ENCODE peak calls at places on chromosome 1, in eight cellular contexts. One of them, this sample, is unnamed.

GRCh38 chr1:91478693-91479234 is 21.9 kb upstream of the CDC7 start:
- DNase-seq in GM03348: no peak
- DNase-seq in NCI-H345: no peak
- DNase-seq in activated naive CD8-positive, alpha-beta T cell treated with anti-CD3 and anti-CD28 coated beads for 36 hours: no peak
- DNase-seq in activated naive CD4-positive, alpha-beta T cell: no peak
- DNase-seq in C1 segment of cervical spinal cord: no peak
- DNase-seq in right cardiac atrium: no peak
- DNase-seq in activated T-cell treated with anti-CD3 and anti-CD28 coated beads, Interleukin-2, amount 50 U/mL, for 48 hours: no peak
- DNase-seq in this sample: no peak

GRCh38 chr1:110345480-110345879 is 6.3 kb downstream of the RBM15 start:
- DNase-seq in right cardiac atrium: no peak
- DNase-seq in C1 segment of cervical spinal cord: no peak
- DNase-seq in GM03348: no peak
- DNase-seq in activated naive CD4-positive, alpha-beta T cell: no peak
- DNase-seq in NCI-H345: no peak
- DNase-seq in activated T-cell treated with anti-CD3 and anti-CD28 coated beads, Interleukin-2, amount 50 U/mL, for 48 hours: no peak
- DNase-seq in activated naive CD8-positive, alpha-beta T cell treated with anti-CD3 and anti-CD28 coated beads for 36 hours: no peak
- DNase-seq in this sample: no peak

GRCh38 chr1:170414989-170415733 is 116.8 kb upstream of the GORAB start:
- DNase-seq in activated T-cell treated with anti-CD3 and anti-CD28 coated beads, Interleukin-2, amount 50 U/mL, for 48 hours: no peak
- DNase-seq in right cardiac atrium: no peak
- DNase-seq in C1 segment of cervical spinal cord: no peak
- DNase-seq in activated naive CD4-positive, alpha-beta T cell: no peak
- DNase-seq in activated naive CD8-positive, alpha-beta T cell treated with anti-CD3 and anti-CD28 coated beads for 36 hours: no peak
- DNase-seq in GM03348: peak
- DNase-seq in NCI-H345: no peak
- DNase-seq in this sample: no peak

GRCh38 chr1:245822997-245823396 is 668.2 kb downstream of the KIF26B start:
- DNase-seq in C1 segment of cervical spinal cord: no peak
- DNase-seq in activated naive CD8-positive, alpha-beta T cell treated with anti-CD3 and anti-CD28 coated beads for 36 hours: no peak
- DNase-seq in NCI-H345: no peak
- DNase-seq in GM03348: peak
- DNase-seq in activated naive CD4-positive, alpha-beta T cell: no peak
- DNase-seq in activated T-cell treated with anti-CD3 and anti-CD28 coated beads, Interleukin-2, amount 50 U/mL, for 48 hours: no peak
- DNase-seq in right cardiac atrium: no peak
- DNase-seq in this sample: no peak

GRCh38 chr1:24155011-24155782 is 12.3 kb upstream of the IL22RA1 start:
- DNase-seq in activated T-cell treated with anti-CD3 and anti-CD28 coated beads, Interleukin-2, amount 50 U/mL, for 48 hours: no peak
- DNase-seq in activated naive CD8-positive, alpha-beta T cell treated with anti-CD3 and anti-CD28 coated beads for 36 hours: no peak
- DNase-seq in C1 segment of cervical spinal cord: no peak
- DNase-seq in right cardiac atrium: no peak
- DNase-seq in NCI-H345: peak
- DNase-seq in activated naive CD4-positive, alpha-beta T cell: no peak
- DNase-seq in GM03348: no peak
- DNase-seq in this sample: peak

GRCh38 chr1:37244815-37245214 is 210.5 kb upstream of the GRIK3 start:
- DNase-seq in activated T-cell treated with anti-CD3 and anti-CD28 coated beads, Interleukin-2, amount 50 U/mL, for 48 hours: no peak
- DNase-seq in right cardiac atrium: no peak
- DNase-seq in activated naive CD4-positive, alpha-beta T cell: no peak
- DNase-seq in C1 segment of cervical spinal cord: no peak
- DNase-seq in activated naive CD8-positive, alpha-beta T cell treated with anti-CD3 and anti-CD28 coated beads for 36 hours: no peak
- DNase-seq in GM03348: no peak
- DNase-seq in NCI-H345: no peak
- DNase-seq in this sample: no peak

GRCh38 chr1:215156232-215156631 is 73.7 kb downstream of the KCNK2 start:
- DNase-seq in right cardiac atrium: no peak
- DNase-seq in activated T-cell treated with anti-CD3 and anti-CD28 coated beads, Interleukin-2, amount 50 U/mL, for 48 hours: no peak
- DNase-seq in C1 segment of cervical spinal cord: no peak
- DNase-seq in activated naive CD4-positive, alpha-beta T cell: no peak
- DNase-seq in activated naive CD8-positive, alpha-beta T cell treated with anti-CD3 and anti-CD28 coated beads for 36 hours: no peak
- DNase-seq in GM03348: peak
- DNase-seq in NCI-H345: no peak
- DNase-seq in this sample: no peak

GRCh38 chr1:186093437-186093836 is 281.6 kb downstream of the TPR start:
- DNase-seq in activated T-cell treated with anti-CD3 and anti-CD28 coated beads, Interleukin-2, amount 50 U/mL, for 48 hours: no peak
- DNase-seq in activated naive CD4-positive, alpha-beta T cell: no peak
- DNase-seq in NCI-H345: no peak
- DNase-seq in right cardiac atrium: no peak
- DNase-seq in C1 segment of cervical spinal cord: no peak
- DNase-seq in GM03348: peak
- DNase-seq in activated naive CD8-positive, alpha-beta T cell treated with anti-CD3 and anti-CD28 coated beads for 36 hours: no peak
- DNase-seq in this sample: no peak

GRCh38 chr1:30950700-30951099 is 42.1 kb upstream of the SDC3 start:
- DNase-seq in C1 segment of cervical spinal cord: no peak
- DNase-seq in activated naive CD8-positive, alpha-beta T cell treated with anti-CD3 and anti-CD28 coated beads for 36 hours: no peak
- DNase-seq in activated naive CD4-positive, alpha-beta T cell: no peak
- DNase-seq in activated T-cell treated with anti-CD3 and anti-CD28 coated beads, Interleukin-2, amount 50 U/mL, for 48 hours: no peak
- DNase-seq in GM03348: no peak
- DNase-seq in right cardiac atrium: no peak
- DNase-seq in NCI-H345: no peak
- DNase-seq in this sample: no peak

GRCh38 chr1:24491577-24492360 is 10.9 kb upstream of the RCAN3 start:
- DNase-seq in activated T-cell treated with anti-CD3 and anti-CD28 coated beads, Interleukin-2, amount 50 U/mL, for 48 hours: no peak
- DNase-seq in activated naive CD8-positive, alpha-beta T cell treated with anti-CD3 and anti-CD28 coated beads for 36 hours: no peak
- DNase-seq in GM03348: peak
- DNase-seq in C1 segment of cervical spinal cord: no peak
- DNase-seq in NCI-H345: no peak
- DNase-seq in right cardiac atrium: no peak
- DNase-seq in activated naive CD4-positive, alpha-beta T cell: no peak
- DNase-seq in this sample: no peak

GRCh38 chr1:225580180-225581099 is 72.5 kb downstream of the ENAH start:
- DNase-seq in right cardiac atrium: no peak
- DNase-seq in activated naive CD8-positive, alpha-beta T cell treated with anti-CD3 and anti-CD28 coated beads for 36 hours: no peak
- DNase-seq in GM03348: no peak
- DNase-seq in activated T-cell treated with anti-CD3 and anti-CD28 coated beads, Interleukin-2, amount 50 U/mL, for 48 hours: no peak
- DNase-seq in C1 segment of cervical spinal cord: no peak
- DNase-seq in activated naive CD4-positive, alpha-beta T cell: no peak
- DNase-seq in NCI-H345: no peak
- DNase-seq in this sample: peak

GRCh38 chr1:108746382-108747127 is at the start of gene STXBP3:
- DNase-seq in C1 segment of cervical spinal cord: peak
- DNase-seq in GM03348: peak
- DNase-seq in right cardiac atrium: peak
- DNase-seq in NCI-H345: peak
- DNase-seq in activated naive CD4-positive, alpha-beta T cell: peak
- DNase-seq in activated T-cell treated with anti-CD3 and anti-CD28 coated beads, Interleukin-2, amount 50 U/mL, for 48 hours: peak
- DNase-seq in activated naive CD8-positive, alpha-beta T cell treated with anti-CD3 and anti-CD28 coated beads for 36 hours: peak
- DNase-seq in this sample: peak

GRCh38 chr1:100597069-100597741 is 59.3 kb downstream of the GPR88 start:
- DNase-seq in activated T-cell treated with anti-CD3 and anti-CD28 coated beads, Interleukin-2, amount 50 U/mL, for 48 hours: no peak
- DNase-seq in GM03348: peak
- DNase-seq in activated naive CD4-positive, alpha-beta T cell: no peak
- DNase-seq in right cardiac atrium: no peak
- DNase-seq in NCI-H345: no peak
- DNase-seq in C1 segment of cervical spinal cord: no peak
- DNase-seq in activated naive CD8-positive, alpha-beta T cell treated with anti-CD3 and anti-CD28 coated beads for 36 hours: no peak
- DNase-seq in this sample: no peak

GRCh38 chr1:11749203-11749689 is 12.7 kb upstream of the C1orf167 start:
- DNase-seq in right cardiac atrium: peak
- DNase-seq in GM03348: peak
- DNase-seq in activated T-cell treated with anti-CD3 and anti-CD28 coated beads, Interleukin-2, amount 50 U/mL, for 48 hours: peak
- DNase-seq in activated naive CD4-positive, alpha-beta T cell: peak
- DNase-seq in C1 segment of cervical spinal cord: no peak
- DNase-seq in NCI-H345: no peak
- DNase-seq in activated naive CD8-positive, alpha-beta T cell treated with anti-CD3 and anti-CD28 coated beads for 36 hours: peak
- DNase-seq in this sample: no peak

GRCh38 chr1:147892216-147892615 is 10.4 kb upstream of the GJA8 start:
- DNase-seq in NCI-H345: peak
- DNase-seq in GM03348: no peak
- DNase-seq in activated naive CD8-positive, alpha-beta T cell treated with anti-CD3 and anti-CD28 coated beads for 36 hours: peak
- DNase-seq in C1 segment of cervical spinal cord: no peak
- DNase-seq in right cardiac atrium: peak
- DNase-seq in activated T-cell treated with anti-CD3 and anti-CD28 coated beads, Interleukin-2, amount 50 U/mL, for 48 hours: no peak
- DNase-seq in activated naive CD4-positive, alpha-beta T cell: no peak
- DNase-seq in this sample: no peak

GRCh38 chr1:205963352-205963751 is 20.1 kb upstream of the SLC26A9 start:
- DNase-seq in right cardiac atrium: no peak
- DNase-seq in activated naive CD8-positive, alpha-beta T cell treated with anti-CD3 and anti-CD28 coated beads for 36 hours: no peak
- DNase-seq in C1 segment of cervical spinal cord: no peak
- DNase-seq in activated T-cell treated with anti-CD3 and anti-CD28 coated beads, Interleukin-2, amount 50 U/mL, for 48 hours: no peak
- DNase-seq in GM03348: peak
- DNase-seq in activated naive CD4-positive, alpha-beta T cell: no peak
- DNase-seq in NCI-H345: no peak
- DNase-seq in this sample: peak

GRCh38 chr1:185933580-185933979 is 199.4 kb downstream of the HMCN1 start:
- DNase-seq in C1 segment of cervical spinal cord: no peak
- DNase-seq in NCI-H345: no peak
- DNase-seq in right cardiac atrium: no peak
- DNase-seq in GM03348: no peak
- DNase-seq in activated naive CD4-positive, alpha-beta T cell: no peak
- DNase-seq in activated T-cell treated with anti-CD3 and anti-CD28 coated beads, Interleukin-2, amount 50 U/mL, for 48 hours: no peak
- DNase-seq in activated naive CD8-positive, alpha-beta T cell treated with anti-CD3 and anti-CD28 coated beads for 36 hours: no peak
- DNase-seq in this sample: no peak

GRCh38 chr1:32696041-32696440 is 6.5 kb downstream of the SYNC start:
- DNase-seq in right cardiac atrium: no peak
- DNase-seq in activated naive CD8-positive, alpha-beta T cell treated with anti-CD3 and anti-CD28 coated beads for 36 hours: no peak
- DNase-seq in C1 segment of cervical spinal cord: no peak
- DNase-seq in GM03348: no peak
- DNase-seq in activated naive CD4-positive, alpha-beta T cell: no peak
- DNase-seq in activated T-cell treated with anti-CD3 and anti-CD28 coated beads, Interleukin-2, amount 50 U/mL, for 48 hours: no peak
- DNase-seq in NCI-H345: no peak
- DNase-seq in this sample: peak

GRCh38 chr1:91349524-91349923 is 55.1 kb downstream of the HFM1 start:
- DNase-seq in activated naive CD8-positive, alpha-beta T cell treated with anti-CD3 and anti-CD28 coated beads for 36 hours: no peak
- DNase-seq in activated T-cell treated with anti-CD3 and anti-CD28 coated beads, Interleukin-2, amount 50 U/mL, for 48 hours: no peak
- DNase-seq in NCI-H345: no peak
- DNase-seq in activated naive CD4-positive, alpha-beta T cell: no peak
- DNase-seq in GM03348: no peak
- DNase-seq in C1 segment of cervical spinal cord: no peak
- DNase-seq in right cardiac atrium: no peak
- DNase-seq in this sample: no peak

GRCh38 chr1:17596186-17596585 is 56.7 kb downstream of the ARHGEF10L start:
- DNase-seq in C1 segment of cervical spinal cord: no peak
- DNase-seq in NCI-H345: no peak
- DNase-seq in activated naive CD4-positive, alpha-beta T cell: no peak
- DNase-seq in right cardiac atrium: peak
- DNase-seq in activated naive CD8-positive, alpha-beta T cell treated with anti-CD3 and anti-CD28 coated beads for 36 hours: no peak
- DNase-seq in GM03348: no peak
- DNase-seq in activated T-cell treated with anti-CD3 and anti-CD28 coated beads, Interleukin-2, amount 50 U/mL, for 48 hours: no peak
- DNase-seq in this sample: no peak

GRCh38 chr1:57424231-57425027 is 569 bp upstream of the DAB1 start:
- DNase-seq in activated naive CD8-positive, alpha-beta T cell treated with anti-CD3 and anti-CD28 coated beads for 36 hours: no peak
- DNase-seq in C1 segment of cervical spinal cord: peak
- DNase-seq in activated T-cell treated with anti-CD3 and anti-CD28 coated beads, Interleukin-2, amount 50 U/mL, for 48 hours: peak
- DNase-seq in NCI-H345: peak
- DNase-seq in GM03348: peak
- DNase-seq in activated naive CD4-positive, alpha-beta T cell: no peak
- DNase-seq in right cardiac atrium: peak
- DNase-seq in this sample: peak

GRCh38 chr1:228555074-228555989 is 68.2 kb downstream of the RNF187 start:
- DNase-seq in C1 segment of cervical spinal cord: no peak
- DNase-seq in NCI-H345: no peak
- DNase-seq in right cardiac atrium: no peak
- DNase-seq in activated T-cell treated with anti-CD3 and anti-CD28 coated beads, Interleukin-2, amount 50 U/mL, for 48 hours: peak
- DNase-seq in activated naive CD4-positive, alpha-beta T cell: no peak
- DNase-seq in activated naive CD8-positive, alpha-beta T cell treated with anti-CD3 and anti-CD28 coated beads for 36 hours: peak
- DNase-seq in GM03348: no peak
- DNase-seq in this sample: peak

GRCh38 chr1:231161711-231162299 is at the start of gene TRIM67:
- DNase-seq in activated naive CD8-positive, alpha-beta T cell treated with anti-CD3 and anti-CD28 coated beads for 36 hours: no peak
- DNase-seq in C1 segment of cervical spinal cord: peak
- DNase-seq in activated T-cell treated with anti-CD3 and anti-CD28 coated beads, Interleukin-2, amount 50 U/mL, for 48 hours: no peak
- DNase-seq in GM03348: no peak
- DNase-seq in activated naive CD4-positive, alpha-beta T cell: no peak
- DNase-seq in NCI-H345: peak
- DNase-seq in right cardiac atrium: no peak
- DNase-seq in this sample: no peak

GRCh38 chr1:116762281-116762680 is 8.1 kb downstream of the CD2 start:
- DNase-seq in GM03348: no peak
- DNase-seq in activated T-cell treated with anti-CD3 and anti-CD28 coated beads, Interleukin-2, amount 50 U/mL, for 48 hours: no peak
- DNase-seq in C1 segment of cervical spinal cord: no peak
- DNase-seq in NCI-H345: no peak
- DNase-seq in right cardiac atrium: no peak
- DNase-seq in activated naive CD8-positive, alpha-beta T cell treated with anti-CD3 and anti-CD28 coated beads for 36 hours: no peak
- DNase-seq in activated naive CD4-positive, alpha-beta T cell: no peak
- DNase-seq in this sample: no peak

GRCh38 chr1:94803106-94803505 is 17.1 kb upstream of the SLC44A3 start:
- DNase-seq in GM03348: no peak
- DNase-seq in activated naive CD8-positive, alpha-beta T cell treated with anti-CD3 and anti-CD28 coated beads for 36 hours: no peak
- DNase-seq in right cardiac atrium: no peak
- DNase-seq in C1 segment of cervical spinal cord: no peak
- DNase-seq in activated naive CD4-positive, alpha-beta T cell: no peak
- DNase-seq in NCI-H345: no peak
- DNase-seq in activated T-cell treated with anti-CD3 and anti-CD28 coated beads, Interleukin-2, amount 50 U/mL, for 48 hours: no peak
- DNase-seq in this sample: no peak

GRCh38 chr1:201543871-201544521 is 5.1 kb downstream of the NAV1 start:
- DNase-seq in activated naive CD4-positive, alpha-beta T cell: no peak
- DNase-seq in right cardiac atrium: no peak
- DNase-seq in GM03348: no peak
- DNase-seq in NCI-H345: no peak
- DNase-seq in C1 segment of cervical spinal cord: no peak
- DNase-seq in activated naive CD8-positive, alpha-beta T cell treated with anti-CD3 and anti-CD28 coated beads for 36 hours: no peak
- DNase-seq in activated T-cell treated with anti-CD3 and anti-CD28 coated beads, Interleukin-2, amount 50 U/mL, for 48 hours: no peak
- DNase-seq in this sample: no peak

GRCh38 chr1:4648657-4649056 is 5.8 kb upstream of the AJAP1 start:
- DNase-seq in activated T-cell treated with anti-CD3 and anti-CD28 coated beads, Interleukin-2, amount 50 U/mL, for 48 hours: no peak
- DNase-seq in GM03348: no peak
- DNase-seq in NCI-H345: no peak
- DNase-seq in activated naive CD4-positive, alpha-beta T cell: no peak
- DNase-seq in activated naive CD8-positive, alpha-beta T cell treated with anti-CD3 and anti-CD28 coated beads for 36 hours: no peak
- DNase-seq in right cardiac atrium: no peak
- DNase-seq in C1 segment of cervical spinal cord: no peak
- DNase-seq in this sample: peak

GRCh38 chr1:77400781-77401180 is 119.0 kb downstream of the AK5 start:
- DNase-seq in right cardiac atrium: no peak
- DNase-seq in activated naive CD8-positive, alpha-beta T cell treated with anti-CD3 and anti-CD28 coated beads for 36 hours: no peak
- DNase-seq in GM03348: no peak
- DNase-seq in C1 segment of cervical spinal cord: no peak
- DNase-seq in activated T-cell treated with anti-CD3 and anti-CD28 coated beads, Interleukin-2, amount 50 U/mL, for 48 hours: no peak
- DNase-seq in NCI-H345: no peak
- DNase-seq in activated naive CD4-positive, alpha-beta T cell: no peak
- DNase-seq in this sample: no peak

GRCh38 chr1:248714248-248714647 is 11.7 kb upstream of the OR14I1 start:
- DNase-seq in right cardiac atrium: no peak
- DNase-seq in NCI-H345: no peak
- DNase-seq in C1 segment of cervical spinal cord: no peak
- DNase-seq in GM03348: no peak
- DNase-seq in activated naive CD4-positive, alpha-beta T cell: no peak
- DNase-seq in activated T-cell treated with anti-CD3 and anti-CD28 coated beads, Interleukin-2, amount 50 U/mL, for 48 hours: no peak
- DNase-seq in activated naive CD8-positive, alpha-beta T cell treated with anti-CD3 and anti-CD28 coated beads for 36 hours: no peak
- DNase-seq in this sample: no peak

GRCh38 chr1:172431721-172432192 is 11.3 kb downstream of the C1orf105 start:
- DNase-seq in activated naive CD4-positive, alpha-beta T cell: peak
- DNase-seq in activated T-cell treated with anti-CD3 and anti-CD28 coated beads, Interleukin-2, amount 50 U/mL, for 48 hours: no peak
- DNase-seq in C1 segment of cervical spinal cord: no peak
- DNase-seq in right cardiac atrium: no peak
- DNase-seq in GM03348: no peak
- DNase-seq in NCI-H345: peak
- DNase-seq in activated naive CD8-positive, alpha-beta T cell treated with anti-CD3 and anti-CD28 coated beads for 36 hours: no peak
- DNase-seq in this sample: no peak

GRCh38 chr1:180571832-180572636 is 13.3 kb downstream of the OVAAL start:
- DNase-seq in GM03348: no peak
- DNase-seq in right cardiac atrium: no peak
- DNase-seq in C1 segment of cervical spinal cord: no peak
- DNase-seq in NCI-H345: no peak
- DNase-seq in activated naive CD4-positive, alpha-beta T cell: no peak
- DNase-seq in activated T-cell treated with anti-CD3 and anti-CD28 coated beads, Interleukin-2, amount 50 U/mL, for 48 hours: peak
- DNase-seq in activated naive CD8-positive, alpha-beta T cell treated with anti-CD3 and anti-CD28 coated beads for 36 hours: peak
- DNase-seq in this sample: no peak

GRCh38 chr1:38475624-38476005 is 384.0 kb downstream of the RRAGC start:
- DNase-seq in activated naive CD8-positive, alpha-beta T cell treated with anti-CD3 and anti-CD28 coated beads for 36 hours: no peak
- DNase-seq in activated T-cell treated with anti-CD3 and anti-CD28 coated beads, Interleukin-2, amount 50 U/mL, for 48 hours: no peak
- DNase-seq in C1 segment of cervical spinal cord: no peak
- DNase-seq in activated naive CD4-positive, alpha-beta T cell: no peak
- DNase-seq in NCI-H345: no peak
- DNase-seq in right cardiac atrium: no peak
- DNase-seq in GM03348: no peak
- DNase-seq in this sample: no peak

This sample was measured in posterior vena cava.